ENCODE peak calls at places on chromosomes 1 and 21, in ten cellular contexts. O is CD8-positive, alpha-beta memory T cell; C is thyroid gland; F is cardiac muscle cell; M is IMR-90; Q is lower lobe of right lung; L is A549; Z is K562; I is GM23248; T is left ventricle myocardium inferior. H is an unnamed sample.

GRCh38 chr1:91750398-91750996 is 135.5 kb downstream of the TGFBR3 start:
- DNase-seq in O (no peak), C (no peak), F (peak; percentile 41), M (no peak), Q (no peak), L (no peak), Z (no peak), I (peak; percentile 66), T (no peak), H (no peak)

GRCh38 chr1:172699111-172699510 is 40.2 kb downstream of the FASLG start:
- DNase-seq in O (peak; percentile 69), C (no peak), F (peak; percentile 66), M (peak; percentile 65), Q (no peak), L (no peak), Z (no peak), I (peak; percentile 79), T (no peak), H (peak; percentile 37)

GRCh38 chr1:212186427-212187207 is 98.6 kb upstream of the PPP2R5A start:
- DNase-seq in O (no peak), C (no peak), F (peak; percentile 24), M (no peak), Q (no peak), L (no peak), Z (no peak), I (no peak), T (no peak), H (peak; percentile 80)

GRCh38 chr1:158095737-158096335 is 84.9 kb upstream of the CD1D start:
- DNase-seq in O (peak; percentile 19), C (no peak), F (peak; percentile 53), M (peak; percentile 17), Q (no peak), L (peak; percentile 60), Z (peak; percentile 73), I (peak; percentile 56), T (no peak), H (no peak)

GRCh38 chr1:17339521-17339920 is 31.5 kb downstream of the PADI4 start:
- DNase-seq in O (no peak), C (no peak), F (no peak), M (no peak), Q (no peak), L (no peak), Z (no peak), I (no peak), T (no peak), H (no peak)

GRCh38 chr1:222791006-222791710 is 23.7 kb upstream of the DISP1 start:
- DNase-seq in O (no peak), C (peak; percentile 10), F (peak; percentile 67), M (peak; percentile 55), Q (no peak), L (no peak), Z (no peak), I (no peak), T (no peak), H (no peak)

GRCh38 chr1:111971396-111971795 is 18.1 kb downstream of the KCND3 start:
- DNase-seq in O (no peak), C (no peak), F (no peak), M (no peak), Q (no peak), L (no peak), Z (no peak), I (no peak), T (no peak), H (no peak)

GRCh38 chr1:24085546-24085945 is 26.4 kb downstream of the MYOM3 start:
- DNase-seq in O (no peak), C (no peak), F (peak; percentile 21), M (peak; percentile 18), Q (no peak), L (no peak), Z (no peak), I (peak; percentile 83), T (no peak), H (no peak)

GRCh38 chr1:235127203-235127602 is 1.4 kb downstream of the TOMM20 start:
- DNase-seq in O (no peak), C (no peak), F (no peak), M (no peak), Q (no peak), L (no peak), Z (no peak), I (peak; percentile 46), T (no peak), H (no peak)

GRCh38 chr1:84675631-84676030 is 14.6 kb downstream of the SSX2IP start:
- DNase-seq in O (no peak), C (no peak), F (no peak), M (no peak), Q (no peak), L (no peak), Z (no peak), I (no peak), T (no peak), H (no peak)

GRCh38 chr21:36949171-36950141 is 17.0 kb downstream of the HLCS start:
- DNase-seq in O (no peak), C (no peak), F (no peak), M (no peak), Q (no peak), L (no peak), Z (no peak), I (no peak), T (no peak), H (no peak)

GRCh38 chr21:36948686-36949085 is 17.8 kb downstream of the HLCS start:
- DNase-seq in O (no peak), C (no peak), F (peak; percentile 64), M (peak; percentile 39), Q (no peak), L (no peak), Z (no peak), I (peak; percentile 6), T (no peak), H (no peak)

GRCh38 chr21:36946949-36947371 is 19.5 kb downstream of the HLCS start:
- DNase-seq in O (no peak), C (no peak), F (no peak), M (no peak), Q (no peak), L (no peak), Z (no peak), I (no peak), T (no peak), H (no peak)

DNA sequence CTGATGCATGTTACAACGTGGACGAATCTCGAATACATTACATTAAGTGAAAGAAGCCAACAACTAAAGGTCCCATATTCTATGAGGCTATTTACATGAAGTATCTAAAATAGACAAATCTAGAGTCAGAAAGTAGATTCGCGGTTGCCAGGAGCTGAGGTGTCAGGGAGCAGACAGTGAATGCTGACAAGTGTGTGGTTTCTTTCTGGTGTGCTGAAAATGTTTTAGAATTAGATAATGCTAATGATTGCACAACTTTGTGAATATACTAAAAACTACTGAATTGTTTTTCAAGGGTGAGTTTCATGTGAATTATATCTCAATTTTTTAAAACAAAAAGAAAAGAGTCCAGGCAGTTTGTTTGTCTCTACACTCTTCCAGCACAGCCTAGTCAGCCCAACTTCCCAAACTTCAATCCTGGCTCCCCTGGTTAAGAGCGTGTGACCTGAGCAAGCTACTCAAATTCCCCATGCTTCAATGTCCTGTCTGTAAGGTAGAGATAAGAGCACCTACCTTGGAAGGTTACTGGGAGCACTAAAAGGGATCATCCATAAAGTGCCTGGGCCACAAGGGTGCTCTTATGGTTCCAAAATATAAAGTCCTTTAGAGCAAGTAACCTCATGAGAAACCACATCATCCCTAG is 20.9 kb downstream of the HLCS start:
- DNase-seq in O (no peak), C (no peak), F (peak; percentile 72), M (peak; percentile 28), Q (no peak), L (no peak), Z (peak; percentile 33), I (peak; percentile 53), T (no peak), H (no peak)
- H3K4me1 ChIP-seq in O (no peaks in the 10 kb centered on the region), C (no peaks in the 10 kb centered on the region), F (no peaks in the 10 kb centered on the region), M (peaks cover 3% of the 10 kb centered on the region), Q (no peaks in the 10 kb centered on the region), L (no peaks in the 10 kb centered on the region), Z (peaks cover 9% of the 10 kb centered on the region), I (peaks cover 8% of the 10 kb centered on the region), T (no peaks in the 10 kb centered on the region), H (no peaks in the 10 kb centered on the region)

GRCh38 chr1:228850141-228851100 is 115.1 kb downstream of the RHOU start:
- DNase-seq in O (no peak), C (no peak), F (no peak), M (peak; percentile 58), Q (no peak), L (no peak), Z (no peak), I (no peak), T (no peak), H (no peak)
- H3K27ac ChIP-seq in O (no peak overlapping the region), C (no peak overlapping the region), F (no peak overlapping the region), M (no peak overlapping the region), Q (no peak overlapping the region), L (peak overlapping the region; percentile 83), Z (no peak overlapping the region), I (no peak overlapping the region), T (no peak overlapping the region), H (no peak overlapping the region)

DNA sequence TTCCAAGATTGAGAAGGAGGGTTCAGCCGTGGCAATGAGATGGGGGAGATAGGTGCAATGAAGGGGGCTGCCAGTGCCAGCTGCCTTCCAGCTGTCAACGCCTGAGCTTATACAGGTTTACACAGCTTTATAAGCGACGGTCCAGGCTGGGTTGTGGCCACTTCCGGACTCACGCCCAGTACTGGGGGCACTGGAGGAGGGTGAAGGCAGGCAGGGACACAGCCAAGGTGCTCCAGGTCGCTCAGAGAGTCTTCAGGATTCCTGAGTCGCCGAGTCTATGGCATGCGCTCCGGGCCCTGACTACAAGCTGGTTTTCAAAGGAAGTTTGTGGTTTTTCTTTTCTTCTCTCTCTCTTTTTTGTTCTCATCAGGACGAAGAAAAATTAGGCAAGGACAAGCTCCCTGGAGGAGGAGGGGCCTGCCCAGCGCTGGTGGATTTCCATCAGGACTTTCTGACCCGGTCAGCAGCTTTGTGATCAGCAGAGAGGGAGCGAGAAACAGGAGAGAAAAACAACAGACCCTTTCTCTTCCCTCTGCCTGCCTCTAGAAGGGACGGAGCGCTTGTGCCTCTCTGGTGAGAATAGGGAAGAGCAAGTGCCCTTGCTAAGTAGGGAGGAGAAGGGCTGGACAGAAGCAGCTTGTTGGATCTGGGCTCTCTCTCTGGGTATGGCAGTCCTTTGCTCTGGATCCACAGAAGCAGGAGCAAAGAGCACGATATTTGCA is at the start of gene MINDY1:
- DNase-seq in O (peak; percentile 43), C (peak; percentile 84), F (peak; percentile 91), M (peak; percentile 89), Q (peak; percentile 73), L (peak; percentile 95), Z (peak; percentile 68), I (peak; percentile 93), T (peak; percentile 49), H (peak; percentile 52)
- H3K4me3 ChIP-seq in O (peak within 1 kb of the TSS; percentile 77), C (peak within 1 kb of the TSS; percentile 73), F (peak within 1 kb of the TSS; percentile 41), M (peak within 1 kb of the TSS; percentile 47), Q (peak within 1 kb of the TSS; percentile 78), L (peak within 1 kb of the TSS; percentile 88), Z (peak within 1 kb of the TSS; percentile 87), I (peak within 1 kb of the TSS; percentile 89), T (peak within 1 kb of the TSS; percentile 79), H (peak within 1 kb of the TSS; percentile 90)

GRCh38 chr1:218066332-218066731 is 218.8 kb upstream of the RRP15 start:
- DNase-seq in O (no peak), C (no peak), F (no peak), M (no peak), Q (no peak), L (no peak), Z (no peak), I (no peak), T (no peak), H (no peak)

GRCh38 chr1:218073062-218073461 is 212.0 kb upstream of the RRP15 start:
- DNase-seq in O (no peak), C (no peak), F (no peak), M (no peak), Q (no peak), L (no peak), Z (no peak), I (no peak), T (no peak), H (no peak)

GRCh38 chr1:218068241-218068640 is 216.9 kb upstream of the RRP15 start:
- DNase-seq in O (no peak), C (no peak), F (no peak), M (no peak), Q (no peak), L (no peak), Z (no peak), I (no peak), T (no peak), H (no peak)

GRCh38 chr1:218069180-218069579 is 215.9 kb upstream of the RRP15 start:
- DNase-seq in O (no peak), C (no peak), F (no peak), M (no peak), Q (no peak), L (no peak), Z (no peak), I (no peak), T (no peak), H (no peak)
- H3K4me1 ChIP-seq in O (no peaks in the 10 kb centered on the region), C (no peaks in the 10 kb centered on the region), F (no peaks in the 10 kb centered on the region), M (no peaks in the 10 kb centered on the region), Q (no peaks in the 10 kb centered on the region), L (no peaks in the 10 kb centered on the region), Z (no peaks in the 10 kb centered on the region), I (no peaks in the 10 kb centered on the region), T (no peaks in the 10 kb centered on the region), H (no peaks in the 10 kb centered on the region)